ENCODE peak calls at places on chromosomes 16 and 17, in five cellular contexts. E is A549, O is lung, L is brain microvascular endothelial cell, H is ascending aorta. N is an unnamed sample.

GRCh38 chr17:41617136-41617535 is 4.6 kb upstream of the KRT16 start:
- DNase-seq in E (no peak), O (no peak), L (no peak), H (no peak), N (no peak)

GRCh38 chr17:55794681-55795080 is 43.8 kb downstream of the PCTP start:
- DNase-seq in E (no peak), O (no peak), L (no peak), H (no peak), N (no peak)

GRCh38 chr16:49019826-49020401 is 261.7 kb downstream of the CBLN1 start:
- DNase-seq in E (no peak), O (no peak), L (no peak), H (no peak), N (no peak)

GRCh38 chr17:82674656-82675475 is 23.6 kb downstream of the RAB40B start:
- DNase-seq in E (no peak), O (no peak), L (no peak), H (no peak), N (no peak)

GRCh38 chr17:76793775-76794174 is 55.9 kb downstream of the MFSD11 start:
- DNase-seq in E (peak), O (no peak), L (peak), H (no peak), N (no peak)

GRCh38 chr17:46013502-46014165 is 14.6 kb downstream of the STH start:
- DNase-seq in E (no peak), O (no peak), L (peak), H (no peak), N (peak)

GRCh38 chr16:30366511-30366910 is 3.8 kb downstream of the TBC1D10B start:
- DNase-seq in E (no peak), O (no peak), L (no peak), H (no peak), N (no peak)

GRCh38 chr16:73483076-73483791 is 435.3 kb upstream of the ZFHX3 start:
- DNase-seq in E (no peak), O (no peak), L (no peak), H (no peak), N (no peak)

GRCh38 chr17:7479139-7479388 is 367 bp downstream of the ZBTB4 start:
- DNase-seq in E (no peak), O (no peak), L (no peak), H (no peak), N (no peak)
- H3K4me3 ChIP-seq in E (peak), O (peak), L (peak), H (peak), N (peak)

GRCh38 chr16:21167929-21168602 is 9.6 kb downstream of the LDAF1 start:
- DNase-seq in E (no peak), O (no peak), L (no peak), H (no peak), N (no peak)

GRCh38 chr16:21166561-21166961 is 8.1 kb downstream of the LDAF1 start:
- DNase-seq in E (no peak), O (no peak), L (no peak), H (no peak), N (no peak)

GRCh38 chr16:21169249-21169981 is 10.9 kb downstream of the LDAF1 start:
- DNase-seq in E (no peak), O (no peak), L (peak), H (no peak), N (no peak)

GRCh38 chr16:21164521-21165168 is 6.2 kb downstream of the LDAF1 start:
- DNase-seq in E (no peak), O (no peak), L (no peak), H (no peak), N (no peak)

GRCh38 chr16:21167360-21167759 is 8.9 kb downstream of the LDAF1 start:
- DNase-seq in E (peak), O (no peak), L (peak), H (no peak), N (peak)
- H3K27ac ChIP-seq in E (peak), O (no peak), L (peak), H (peak), N (peak)

DNA sequence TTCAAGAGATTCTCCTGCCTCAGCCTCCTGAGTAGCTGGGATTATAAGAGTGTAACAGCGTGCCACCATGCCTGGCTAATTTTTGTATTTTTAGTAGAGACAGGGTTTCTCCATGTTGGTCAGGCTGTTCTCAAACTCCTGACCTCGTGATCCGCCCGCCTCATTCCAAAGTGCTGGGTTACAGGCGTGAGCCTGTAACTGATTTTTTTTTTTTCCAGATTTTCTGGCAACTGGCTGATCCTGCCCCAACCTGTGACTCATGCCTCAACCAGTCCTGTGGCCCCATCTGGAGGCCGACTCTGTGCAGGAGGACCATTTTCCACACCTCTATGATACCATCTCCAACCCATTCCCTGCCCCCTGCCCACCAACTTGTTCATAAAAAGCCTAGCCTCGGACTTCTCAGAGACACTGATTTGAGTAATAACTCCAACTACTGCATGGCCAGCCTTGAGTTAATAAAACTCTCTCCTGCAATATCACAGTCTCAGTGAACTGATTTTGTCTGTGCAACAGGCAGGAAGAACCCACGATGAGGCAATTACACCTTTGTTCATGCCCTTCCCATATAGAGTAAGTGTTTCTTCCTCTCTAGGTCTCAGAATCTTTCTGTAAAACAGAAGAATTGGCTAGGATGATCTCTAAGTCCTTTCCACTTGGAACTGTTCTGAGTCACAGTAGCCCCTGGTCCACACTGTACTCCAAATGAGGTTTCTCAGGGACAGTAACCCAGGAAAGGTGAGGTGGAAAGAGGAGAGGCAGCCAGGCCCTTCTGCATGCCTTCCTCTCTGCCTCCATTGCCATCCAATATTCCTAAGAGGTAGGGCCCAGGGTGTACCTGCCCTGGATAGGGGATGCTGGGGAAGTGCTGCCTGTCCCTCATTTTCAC is 8.8 kb upstream of the CNOT1 start:
- DNase-seq in E (peak), O (no peak), L (peak), H (no peak), N (peak)
- TF ChIP-seq CTCF in E (peak), O (no peak), L (peak), H (no peak), N (peak)

GRCh38 chr17:63476857-63477470 is at the start of gene ACE:
- DNase-seq in E (peak), O (no peak), L (no peak), H (no peak), N (no peak)

GRCh38 chr17:63474174-63474913 is 2.5 kb upstream of the ACE start:
- DNase-seq in E (no peak), O (no peak), L (no peak), H (no peak), N (no peak)

GRCh38 chr17:63476494-63476856 is 386 bp upstream of the ACE start:
- DNase-seq in E (no peak), O (no peak), L (no peak), H (no peak), N (no peak)

GRCh38 chr17:63474914-63475460 is 1.9 kb upstream of the ACE start:
- DNase-seq in E (no peak), O (no peak), L (no peak), H (no peak), N (no peak)

DNA sequence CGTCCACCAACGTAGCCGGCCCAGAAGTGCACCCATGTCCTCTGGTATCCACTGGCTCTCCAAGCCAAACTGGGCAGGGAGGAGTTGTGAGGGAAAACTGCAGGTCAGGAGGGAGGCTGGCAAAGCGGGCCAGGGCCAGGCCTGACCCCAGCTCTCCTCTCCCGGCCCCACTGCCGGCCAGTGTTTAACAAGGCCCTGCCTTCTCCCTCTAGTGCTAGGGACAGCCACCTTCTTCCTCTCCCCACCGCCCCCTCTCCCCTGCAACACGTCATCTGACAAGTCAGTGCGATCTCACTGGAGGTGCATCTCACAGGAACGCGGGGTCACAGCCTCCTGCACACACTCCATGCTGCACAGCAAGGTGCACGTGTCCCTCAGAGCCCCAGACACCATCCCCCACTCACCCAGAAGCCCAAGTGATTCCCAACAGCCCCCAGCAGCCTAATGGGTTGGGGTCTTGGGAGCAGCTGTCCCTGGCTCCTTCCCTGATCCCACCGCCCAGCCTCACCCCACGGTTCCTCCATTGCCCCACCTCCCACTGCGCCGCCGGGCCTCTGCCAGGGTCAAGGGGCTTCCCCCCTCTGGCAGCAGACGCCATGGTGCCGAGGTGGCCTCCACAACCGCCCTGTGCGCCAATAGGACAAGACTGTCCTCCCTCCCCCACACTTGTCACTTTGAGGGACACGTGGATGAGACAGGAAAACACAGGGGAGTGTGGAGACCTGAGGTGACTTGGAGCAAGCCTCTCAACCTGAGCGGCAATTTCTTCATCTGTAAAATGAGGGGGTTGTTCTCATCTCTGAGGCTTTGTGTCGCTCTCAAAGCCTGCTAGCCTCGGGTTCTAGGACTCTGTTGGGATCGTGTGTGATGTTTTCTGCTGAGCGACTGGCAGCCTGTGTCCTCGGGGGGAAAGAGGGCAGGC is 1.1 kb upstream of the ACE start:
- DNase-seq in E (no peak), O (no peak), L (no peak), H (no peak), N (no peak)
- H3K4me3 ChIP-seq in E (no peak), O (no peak), L (no peak), H (no peak), N (no peak)